ENCODE peak calls at places on chromosomes 12 and 14, in six cellular contexts. L, A, S, V, M and H are unnamed samples.

GRCh38 chr12:91009319-91009950 is 4.7 kb upstream of the EPYC start:
- DNase-seq in V (no peak), L (peak; percentile 6), A (peak; percentile 10), M (no peak), S (no peak), H (no peak)

GRCh38 chr12:5345534-5345933 is 86.4 kb upstream of the NTF3 start:
- DNase-seq in A (no peak), M (no peak), S (no peak), V (no peak), L (no peak), H (no peak)

GRCh38 chr12:119589087-119589486 is 4.5 kb upstream of the TMEM233 start:
- DNase-seq in A (no peak), M (no peak), S (no peak), L (no peak), V (no peak), H (no peak)

GRCh38 chr12:71216725-71217579 is 59.2 kb upstream of the TSPAN8 start:
- DNase-seq in S (no peak), M (no peak), V (peak; percentile 35), A (no peak), L (no peak), H (peak; percentile 31)

GRCh38 chr14:91901449-91902250 is 34.3 kb upstream of the TC2N start:
- DNase-seq in L (no peak), S (no peak), A (no peak), V (no peak), M (no peak), H (no peak)

GRCh38 chr12:27766587-27766986 is 13.4 kb upstream of the KLHL42 start:
- DNase-seq in A (no peak), S (no peak), L (no peak), V (no peak), M (no peak), H (no peak)

GRCh38 chr12:102960766-102961487 is 3.5 kb downstream of the ASCL1 start:
- DNase-seq in S (peak; percentile 39), V (peak; percentile 77), M (no peak), A (no peak), L (no peak), H (peak; percentile 49)

GRCh38 chr12:109710747-109711595 is 2.7 kb upstream of the FAM222A start:
- DNase-seq in S (no peak), L (no peak), V (no peak), A (no peak), M (no peak), H (no peak)

GRCh38 chr12:108788076-108788782 is 56.9 kb upstream of the CORO1C start:
- DNase-seq in A (no peak), V (no peak), M (no peak), S (no peak), L (no peak), H (no peak)

GRCh38 chr12:123861392-123861791 is 99.3 kb downstream of the DNAH10 start:
- DNase-seq in S (no peak), A (no peak), M (no peak), V (no peak), L (no peak), H (no peak)

GRCh38 chr12:31412292-31412801 is 86.4 kb upstream of the SINHCAF start:
- DNase-seq in S (no peak), L (no peak), V (peak; percentile 21), A (no peak), M (no peak), H (no peak)

GRCh38 chr12:21073129-21073528 is 57.9 kb upstream of the SLCO1B1 start:
- DNase-seq in L (no peak), M (no peak), S (no peak), A (no peak), V (no peak), H (no peak)

GRCh38 chr12:31705651-31706050 is 23.2 kb downstream of the AMN1 start:
- DNase-seq in L (no peak), A (no peak), V (no peak), S (no peak), M (no peak), H (no peak)

GRCh38 chr12:47709277-47710048 is 3.6 kb upstream of the RPAP3 start:
- DNase-seq in M (no peak), S (no peak), A (no peak), L (no peak), V (no peak), H (no peak)

GRCh38 chr14:54001189-54001878 is 44.7 kb upstream of the BMP4 start:
- DNase-seq in V (peak; percentile 34), A (no peak), S (no peak), L (no peak), M (no peak), H (peak; percentile 22)

GRCh38 chr14:74838141-74838540 is 37.8 kb downstream of the PROX2 start:
- DNase-seq in M (no peak), L (no peak), V (no peak), S (no peak), A (no peak), H (no peak)

GRCh38 chr14:92534863-92535654 is 21.5 kb downstream of the RIN3 start:
- DNase-seq in S (no peak), V (no peak), L (no peak), A (no peak), M (no peak), H (no peak)

GRCh38 chr14:101215936-101216335 is 312.4 kb upstream of the RTL1 start:
- DNase-seq in L (no peak), M (no peak), S (no peak), V (peak; percentile 0), A (no peak), H (no peak)

GRCh38 chr12:129579879-129580278 is 323.9 kb downstream of the TMEM132D start:
- DNase-seq in A (no peak), L (no peak), S (no peak), V (no peak), M (no peak), H (no peak)

GRCh38 chr14:97381309-97381708 is 584.1 kb downstream of the VRK1 start:
- DNase-seq in L (no peak), M (no peak), V (no peak), S (no peak), A (no peak), H (no peak)

GRCh38 chr14:104307627-104308401 is 169.4 kb downstream of the KIF26A start:
- DNase-seq in M (no peak), L (no peak), V (no peak), A (no peak), S (no peak), H (no peak)

GRCh38 chr14:23300687-23301223 is 1.9 kb downstream of the PPP1R3E start:
- DNase-seq in L (no peak), V (peak; percentile 47), M (no peak), A (peak; percentile 19), S (no peak), H (peak; percentile 31)

GRCh38 chr12:59056931-59057330 is 136.6 kb upstream of the LRIG3 start:
- DNase-seq in A (no peak), S (no peak), V (no peak), L (no peak), M (no peak), H (no peak)

GRCh38 chr12:22518067-22518719 is 26.1 kb downstream of the C2CD5 start:
- DNase-seq in V (no peak), M (peak; percentile 26), S (no peak), A (no peak), L (no peak), H (no peak)

GRCh38 chr12:69994593-69995222 is 169.7 kb downstream of the MYRFL start:
- DNase-seq in S (no peak), A (no peak), L (no peak), M (no peak), V (no peak), H (no peak)

GRCh38 chr14:73744874-73745529 is 30.8 kb upstream of the PNMA1 start:
- DNase-seq in L (no peak), V (no peak), A (no peak), S (no peak), M (peak; percentile 88), H (no peak)

GRCh38 chr12:105164068-105164467 is 56.5 kb downstream of the WASHC4 start:
- DNase-seq in L (no peak), A (no peak), M (no peak), V (no peak), S (no peak), H (no peak)

GRCh38 chr14:47785041-47785440 is 109.6 kb upstream of the MDGA2 start:
- DNase-seq in A (no peak), S (no peak), L (no peak), M (no peak), V (no peak), H (no peak)

GRCh38 chr14:93648440-93649168 is 139.7 kb downstream of the PRIMA1 start:
- DNase-seq in M (no peak), V (peak; percentile 61), S (peak; percentile 12), A (peak; percentile 5), L (no peak), H (no peak)
- TF ChIP-seq CTCF in M (peak; percentile 34), V (peak; percentile 57), S (peak; percentile 39), A (no peak), L (peak; percentile 34), H (peak; percentile 35)

GRCh38 chr12:106790020-106790419 is 15.5 kb downstream of the RIC8B start:
- DNase-seq in V (no peak), L (no peak), A (no peak), M (no peak), S (no peak), H (no peak)
- TF ChIP-seq CTCF in V (peak; percentile 27), L (peak; percentile 12), A (peak; percentile 8), M (no peak), S (no peak), H (no peak)

GRCh38 chr12:65306603-65307501 is 28.4 kb downstream of the MSRB3 start:
- DNase-seq in A (no peak), M (no peak), S (peak; percentile 47), L (no peak), V (peak; percentile 31), H (no peak)
- TF ChIP-seq CTCF in A (peak; percentile 45), M (peak; percentile 76), S (peak; percentile 64), L (peak; percentile 48), V (peak; percentile 72), H (peak; percentile 60)

GRCh38 chr12:401235-402126 is at the start of gene CCDC77:
- DNase-seq in A (peak; percentile 92), V (peak; percentile 97), L (peak; percentile 96), M (peak; percentile 42), S (peak; percentile 91), H (peak; percentile 89)

GRCh38 chr12:400828-401227 is 616 bp upstream of the CCDC77 start:
- DNase-seq in L (no peak), A (no peak), S (no peak), V (no peak), M (no peak), H (no peak)

DNA sequence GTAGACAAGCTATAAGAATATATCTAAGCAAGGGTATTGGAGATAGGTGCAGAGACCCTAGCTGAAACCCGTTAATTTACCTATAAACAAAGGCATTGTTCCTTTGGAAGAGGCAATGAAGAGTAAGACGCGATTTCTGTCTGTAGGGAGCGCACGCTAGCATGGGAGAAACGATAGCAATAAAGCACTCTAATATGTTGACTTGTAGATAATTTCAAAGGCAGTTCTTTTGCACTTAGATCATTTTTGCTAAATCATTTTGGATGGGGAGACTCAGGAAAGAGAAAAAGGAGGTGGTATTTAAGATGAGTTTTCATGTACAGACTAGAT is 648 bp downstream of the CCDC77 start:
- DNase-seq in S (peak; percentile 17), L (no peak), M (no peak), V (peak; percentile 67), A (no peak), H (no peak)
- TF ChIP-seq CTCF in S (peak; percentile 19), L (no peak), M (peak; percentile 41), V (peak; percentile 52), A (no peak), H (no peak)

DNA sequence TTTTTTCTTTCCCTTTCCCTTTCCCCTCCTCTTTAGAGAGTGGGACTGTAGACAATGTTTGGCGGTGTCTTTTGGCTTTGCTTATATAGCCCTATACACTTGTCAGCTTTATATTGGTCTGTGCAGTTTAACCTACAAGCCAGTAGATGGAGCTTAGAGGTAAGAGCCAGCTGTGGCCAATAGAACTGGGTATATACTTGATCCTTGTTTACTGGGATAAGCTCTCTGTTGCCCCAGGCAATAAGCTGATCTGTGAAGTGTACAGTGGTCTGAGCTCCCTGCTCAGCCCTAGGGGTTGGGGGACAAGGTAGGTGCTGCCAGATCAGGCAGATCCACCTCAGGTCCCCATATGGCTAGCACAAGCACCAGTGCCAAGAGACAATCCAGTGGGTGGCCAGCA is 434.1 kb downstream of the NOVA1 start:
- DNase-seq in A (no peak), V (peak; percentile 62), L (no peak), S (no peak), M (no peak), H (no peak)
- TF ChIP-seq CTCF in A (no peak), V (peak; percentile 57), L (no peak), S (peak; percentile 45), M (peak; percentile 7), H (peak; percentile 30)